ENCODE peak calls at places on chromosomes 7 and 10, in five cellular contexts. L is aorta; F is CD8-positive, alpha-beta T cell; D is upper lobe of left lung; O is sigmoid colon. U is an unnamed sample. For H3K9me3, the result is how much of the 10 kb centered on the place peaks cover.

GRCh38 chr10:51960494-51960895 is 261.1 kb upstream of the CSTF2T start:
- DNase-seq in O (no peak), F (no peak), D (no peak), L (no peak), U (no peak)

GRCh38 chr10:90920986-90921643 is at the start of gene ANKRD1:
- DNase-seq in D (no peak), L (no peak), O (no peak), F (no peak), U (no peak)

GRCh38 chr7:101386558-101387199 is 24.0 kb downstream of the COL26A1 start:
- DNase-seq in O (no peak), L (no peak), D (peak), F (no peak), U (no peak)

GRCh38 chr7:10888861-10889260 is 84.8 kb upstream of the PHF14 start:
- DNase-seq in F (no peak), O (no peak), L (no peak), D (no peak), U (no peak)

GRCh38 chr10:72513910-72514309 is 112.0 kb downstream of the MICU1 start:
- DNase-seq in F (no peak), L (no peak), O (no peak), D (no peak), U (no peak)

GRCh38 chr10:124303662-124304418 is 114.9 kb downstream of the OAT start:
- DNase-seq in O (peak), D (no peak), L (no peak), F (no peak), U (peak)

GRCh38 chr7:128796325-128796724 is 4.6 kb downstream of the CCDC136 start:
- DNase-seq in D (no peak), F (no peak), L (no peak), O (no peak), U (no peak)

GRCh38 chr7:34087892-34088891 is 182.9 kb downstream of the BMPER start:
- DNase-seq in O (no peak), L (no peak), F (no peak), D (no peak), U (no peak)

GRCh38 chr10:6602700-6603084 is 22.6 kb upstream of the PRKCQ start:
- DNase-seq in L (no peak), F (no peak), D (no peak), O (no peak), U (no peak)

GRCh38 chr7:80643336-80643925 is 5.0 kb downstream of the CD36 start:
- DNase-seq in D (no peak), O (no peak), F (no peak), L (no peak), U (no peak)

GRCh38 chr10:130018253-130018652 is 54.2 kb upstream of the EBF3 start:
- DNase-seq in F (no peak), L (no peak), O (no peak), D (no peak), U (no peak)

GRCh38 chr10:127942811-127943210 is 35.9 kb downstream of the PTPRE start:
- DNase-seq in D (no peak), F (no peak), O (no peak), L (no peak), U (no peak)

GRCh38 chr10:55476129-55476528 is 675.1 kb upstream of the PCDH15 start:
- DNase-seq in O (no peak), F (no peak), D (no peak), L (no peak), U (no peak)

GRCh38 chr7:80284848-80285247 is 150.2 kb downstream of the GNAI1 start:
- DNase-seq in F (no peak), D (no peak), L (no peak), O (no peak), U (no peak)

GRCh38 chr10:115129752-115130151 is 36.6 kb downstream of the ATRNL1 start:
- DNase-seq in L (no peak), O (no peak), D (no peak), F (no peak), U (no peak)

GRCh38 chr10:132308588-132309451 is 1.1 kb upstream of the STK32C start:
- DNase-seq in D (no peak), L (peak), F (no peak), O (no peak), U (peak)

GRCh38 chr7:95169678-95170077 is 154.7 kb downstream of the PON1 start:
- DNase-seq in O (no peak), F (no peak), L (no peak), D (no peak), U (no peak)

GRCh38 chr10:63919576-63920279 is 398.5 kb downstream of the REEP3 start:
- DNase-seq in F (no peak), L (no peak), O (no peak), D (no peak), U (no peak)

GRCh38 chr7:43572516-43573049 is 10.3 kb upstream of the STK17A start:
- DNase-seq in F (no peak), L (peak), D (no peak), O (peak), U (peak)

GRCh38 chr7:27434729-27435400 is 192.3 kb downstream of the EVX1 start:
- DNase-seq in D (no peak), F (no peak), L (no peak), O (no peak), U (no peak)

GRCh38 chr7:146150153-146150552 is 33.6 kb downstream of the CNTNAP2 start:
- DNase-seq in L (no peak), O (no peak), D (no peak), F (no peak), U (no peak)

GRCh38 chr10:79148452-79149344 is 79.9 kb downstream of the ZMIZ1 start:
- DNase-seq in F (no peak), D (no peak), O (peak), L (peak), U (no peak)

GRCh38 chr7:100632951-100633717 is 8.2 kb downstream of the TFR2 start:
- DNase-seq in L (no peak), F (no peak), D (peak), O (peak), U (no peak)

GRCh38 chr10:116710021-116710420 is 32.3 kb downstream of the HSPA12A start:
- DNase-seq in L (no peak), F (no peak), D (no peak), O (peak), U (no peak)

GRCh38 chr7:26686448-26686981 is 177.9 kb downstream of the SKAP2 start:
- DNase-seq in D (no peak), L (peak), O (peak), F (no peak), U (no peak)

GRCh38 chr7:7962851-7963250 is 5.7 kb upstream of the GLCCI1 start:
- DNase-seq in L (no peak), F (no peak), D (no peak), O (no peak), U (no peak)

GRCh38 chr10:47346572-47347302 is 1.4 kb upstream of the RBP3 start:
- DNase-seq in O (no peak), D (no peak), L (no peak), F (no peak), U (no peak)

GRCh38 chr7:94486206-94486605 is 23.4 kb upstream of the CASD1 start:
- DNase-seq in D (no peak), L (no peak), F (no peak), O (no peak), U (no peak)

GRCh38 chr10:7642612-7643011 is 24.2 kb downstream of the ITIH5 start:
- DNase-seq in F (no peak), L (no peak), D (no peak), O (no peak), U (no peak)

GRCh38 chr10:113228570-113228969 is 278.5 kb downstream of the TCF7L2 start:
- DNase-seq in O (no peak), F (no peak), L (no peak), D (no peak), U (no peak)

GRCh38 chr10:89391882-89392756 is at the start of gene IFIT1:
- DNase-seq in L (no peak), D (no peak), O (peak), F (no peak), U (no peak)

GRCh38 chr10:101258179-101258885 is 29.1 kb upstream of the LBX1 start:
- DNase-seq in O (no peak), L (no peak), F (no peak), D (no peak), U (no peak)

GRCh38 chr10:79079490-79080355 is 11.0 kb downstream of the ZMIZ1 start:
- DNase-seq in D (no peak), F (no peak), L (no peak), O (peak), U (no peak)

GRCh38 chr10:14397069-14397468 is 66.3 kb upstream of the FRMD4A start:
- DNase-seq in F (no peak), L (peak), D (peak), O (no peak), U (no peak)

GRCh38 chr10:22560391-22561239 is 153.8 kb downstream of the PIP4K2A start:
- DNase-seq in L (no peak), O (no peak), D (no peak), F (no peak), U (no peak)

GRCh38 chr10:124213471-124213870 is 120.1 kb upstream of the CHST15 start:
- DNase-seq in O (no peak), F (no peak), L (no peak), D (no peak), U (no peak)

GRCh38 chr7:127809285-127809702 is 157.3 kb downstream of the SND1 start:
- DNase-seq in O (no peak), F (no peak), D (no peak), L (no peak), U (no peak)

GRCh38 chr10:43938810-43939209 is 290.1 kb upstream of the ZNF32 start:
- DNase-seq in F (no peak), L (no peak), D (peak), O (no peak), U (peak)

GRCh38 chr7:99080679-99081078 is 63.2 kb downstream of the SMURF1 start:
- DNase-seq in O (no peak), F (no peak), D (no peak), L (no peak), U (no peak)
- H3K9me3 ChIP-seq in O (under half), F (under half), D (under half), L (under half), U (under half)

DNA sequence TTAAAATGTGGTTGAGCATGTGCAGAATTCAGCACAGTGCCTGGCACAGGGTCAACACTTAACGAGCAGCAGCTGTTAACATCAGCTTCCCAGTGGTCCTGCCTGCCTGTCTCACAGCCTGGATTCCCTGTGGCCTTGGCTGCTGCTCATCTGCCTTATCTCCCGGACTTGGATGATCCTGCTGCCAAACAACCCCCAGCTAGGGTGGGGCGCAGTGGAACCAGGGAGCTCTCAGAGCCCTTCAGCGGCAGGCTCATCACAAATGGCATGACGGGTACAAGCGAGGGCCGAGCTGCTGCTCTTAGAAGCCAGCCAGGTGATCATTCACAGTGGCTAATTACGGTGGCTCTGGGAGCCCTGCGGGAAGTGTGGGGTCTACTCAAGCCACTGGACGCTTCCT is 13.0 kb upstream of the SMARCD3 start:
- DNase-seq in D (no peak), F (no peak), L (no peak), O (no peak), U (no peak)
- H3K9me3 ChIP-seq in D (under half), F (under half), L (under half), O (under half), U (under half)

GRCh38 chr7:158087196-158087595 is 500.4 kb downstream of the PTPRN2 start:
- DNase-seq in L (peak), D (no peak), F (no peak), O (peak), U (no peak)
- H3K9me3 ChIP-seq in L (under half), D (under half), F (under half), O (under half), U (under half)

DNA sequence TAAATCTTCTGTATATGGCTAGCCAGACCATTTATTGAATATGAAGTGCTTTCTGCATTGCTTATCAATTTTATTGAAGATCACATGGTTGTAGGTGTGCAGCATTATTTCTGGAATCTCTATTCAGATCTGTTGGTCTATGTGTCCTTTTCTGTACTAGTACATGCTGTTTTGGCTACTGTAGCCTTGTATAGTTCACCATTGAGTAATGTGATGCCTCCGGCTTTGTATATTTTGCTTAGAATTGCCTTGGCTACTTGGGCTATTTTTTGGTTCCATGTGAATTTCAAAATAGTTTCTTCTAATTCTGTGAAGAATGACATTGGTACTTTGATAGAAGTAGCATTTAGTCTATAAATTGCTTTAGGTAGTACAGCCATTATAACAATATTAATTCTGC is 1187.2 kb downstream of the XPNPEP1 start:
- DNase-seq in D (no peak), F (no peak), L (no peak), O (no peak), U (no peak)
- H3K9me3 ChIP-seq in D (under half), F (under half), L (under half), O (under half), U (under half)

GRCh38 chr10:128971324-128971723 is 495.7 kb upstream of the MGMT start:
- DNase-seq in O (no peak), L (no peak), D (no peak), F (no peak), U (no peak)

GRCh38 chr10:128964100-128964403 is 503.0 kb upstream of the MGMT start:
- DNase-seq in L (no peak), D (no peak), F (no peak), O (peak), U (no peak)

GRCh38 chr10:128969551-128969950 is 497.5 kb upstream of the MGMT start:
- DNase-seq in L (no peak), F (no peak), D (no peak), O (no peak), U (no peak)
- H3K9me3 ChIP-seq in L (under half), F (under half), D (under half), O (under half), U (under half)

GRCh38 chr7:64312826-64313225 is 935 bp upstream of the ZNF736 start:
- DNase-seq in D (no peak), F (no peak), L (no peak), O (no peak), U (no peak)

GRCh38 chr7:64310426-64310825 is 3.3 kb upstream of the ZNF736 start:
- DNase-seq in O (no peak), L (no peak), F (no peak), D (no peak), U (no peak)

GRCh38 chr7:64313740-64314491 is at the start of gene ZNF736:
- DNase-seq in F (peak), O (peak), D (peak), L (peak), U (peak)

GRCh38 chr7:64314493-64315020 is 796 bp downstream of the ZNF736 start:
- DNase-seq in O (no peak), L (peak), D (no peak), F (no peak), U (no peak)
- H3K9me3 ChIP-seq in O (under half), L (under half), D (under half), F (under half), U (under half)

GRCh38 chr10:29435809-29436501 is 147.1 kb downstream of the LYZL1 start:
- DNase-seq in D (no peak), L (no peak), F (no peak), O (no peak), U (no peak)
- H3K9me3 ChIP-seq in D (under half), L (under half), F (under half), O (under half), U (under half)

GRCh38 chr10:83562381-83562780 is 576.9 kb upstream of the GHITM start:
- DNase-seq in F (no peak), D (no peak), L (no peak), O (no peak), U (no peak)

GRCh38 chr10:83564889-83565588 is 574.3 kb upstream of the GHITM start:
- DNase-seq in F (no peak), L (peak), O (no peak), D (peak), U (no peak)
- H3K9me3 ChIP-seq in F (under half), L (under half), O (under half), D (under half), U (under half)

GRCh38 chr7:17030559-17030958 is 148.8 kb upstream of the AGR3 start:
- DNase-seq in F (no peak), L (no peak), D (no peak), O (no peak), U (no peak)

GRCh38 chr7:17027143-17027802 is 145.5 kb upstream of the AGR3 start:
- DNase-seq in O (no peak), F (no peak), L (no peak), D (no peak), U (no peak)

GRCh38 chr7:17026269-17026668 is 144.5 kb upstream of the AGR3 start:
- DNase-seq in L (no peak), D (no peak), O (no peak), F (no peak), U (peak)

GRCh38 chr7:17029150-17029549 is 147.4 kb upstream of the AGR3 start:
- DNase-seq in O (no peak), F (no peak), D (no peak), L (no peak), U (no peak)

DNA sequence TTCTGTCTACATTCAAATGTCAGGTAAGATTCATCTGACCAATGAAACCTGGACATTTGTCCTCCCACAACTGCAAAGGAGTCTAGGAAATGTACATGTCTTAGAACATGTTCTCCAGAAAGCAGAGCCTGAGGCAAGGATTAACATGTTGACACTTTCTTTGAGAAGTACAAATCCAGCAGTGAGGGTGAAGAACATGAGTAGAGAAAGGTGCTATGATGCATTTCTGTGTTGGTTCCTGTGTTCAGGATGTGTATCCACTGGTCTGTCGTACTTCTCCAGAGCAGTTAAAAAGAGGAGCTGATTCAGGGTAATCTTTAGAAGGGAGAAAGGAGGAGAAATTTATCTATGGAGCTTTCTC is 146.0 kb upstream of the AGR3 start:
- DNase-seq in O (no peak), F (no peak), D (no peak), L (no peak), U (no peak)
- H3K9me3 ChIP-seq in O (under half), F (under half), D (under half), L (under half), U (under half)

U was measured in breast epithelium.